ENCODE peak calls at places on chromosomes 13 and 19, in eight cellular contexts. P is GM13977, J is cardiac muscle cell, A is dorsolateral prefrontal cortex, L is gastrocnemius medialis, Q is AG09309, H is suprapubic skin, X is foreskin fibroblast. S is an unnamed sample.

GRCh38 chr13:23608704-23609413 is 38.6 kb downstream of the TNFRSF19 start:
- DNase-seq in P (no peak), J (no peak), A (no peak), L (no peak), Q (no peak), H (peak), X (peak), S (no peak)

GRCh38 chr13:63092461-63092860 is 1676.8 kb upstream of the PCDH20 start:
- DNase-seq in P (no peak), J (no peak), A (no peak), L (no peak), Q (no peak), H (no peak), X (no peak), S (no peak)

GRCh38 chr13:53198699-53199098 is 170.1 kb downstream of the OLFM4 start:
- DNase-seq in P (no peak), J (no peak), A (no peak), L (no peak), Q (no peak), H (no peak), X (no peak), S (no peak)

GRCh38 chr13:44373601-44374347 is at the start of gene SERP2:
- DNase-seq in P (no peak), J (peak), A (peak), L (no peak), Q (no peak), H (peak), X (no peak), S (no peak)

GRCh38 chr19:33394723-33395560 is 21.4 kb downstream of the CEBPG start:
- DNase-seq in P (no peak), J (no peak), A (no peak), L (no peak), Q (no peak), H (peak), X (no peak), S (no peak)

GRCh38 chr13:62209539-62209938 is 793.9 kb upstream of the PCDH20 start:
- DNase-seq in P (peak), J (no peak), A (no peak), L (no peak), Q (no peak), H (no peak), X (no peak), S (peak)

GRCh38 chr19:54574527-54575056 is 1.0 kb downstream of the LILRA2 start:
- DNase-seq in P (no peak), J (no peak), A (no peak), L (no peak), Q (no peak), H (no peak), X (no peak), S (no peak)

GRCh38 chr13:83449666-83450395 is 432.4 kb downstream of the SLITRK1 start:
- DNase-seq in P (no peak), J (no peak), A (no peak), L (no peak), Q (peak), H (no peak), X (peak), S (no peak)

GRCh38 chr19:806815-807421 is 9.7 kb downstream of the PTBP1 start:
- DNase-seq in P (peak), J (no peak), A (no peak), L (no peak), Q (no peak), H (no peak), X (no peak), S (no peak)

GRCh38 chr19:16293133-16294085 is 31.2 kb upstream of the KLF2 start:
- DNase-seq in P (no peak), J (no peak), A (no peak), L (peak), Q (peak), H (peak), X (peak), S (no peak)

GRCh38 chr13:45331123-45331619 is 9.8 kb downstream of the TPT1 start:
- DNase-seq in P (no peak), J (no peak), A (no peak), L (no peak), Q (no peak), H (no peak), X (no peak), S (no peak)

GRCh38 chr13:23754506-23754905 is 134.7 kb downstream of the MIPEP start:
- DNase-seq in P (no peak), J (no peak), A (no peak), L (no peak), Q (no peak), H (no peak), X (no peak), S (no peak)

GRCh38 chr13:109859898-109860297 is 73.5 kb upstream of the IRS2 start:
- DNase-seq in P (no peak), J (no peak), A (no peak), L (no peak), Q (no peak), H (no peak), X (no peak), S (no peak)

GRCh38 chr19:1913781-1914577 is 8.8 kb downstream of the ADAT3 start:
- DNase-seq in P (no peak), J (no peak), A (no peak), L (no peak), Q (no peak), H (no peak), X (no peak), S (no peak)

GRCh38 chr13:39129253-39129652 is 91.0 kb downstream of the NHLRC3 start:
- DNase-seq in P (no peak), J (no peak), A (no peak), L (no peak), Q (no peak), H (no peak), X (no peak), S (no peak)

GRCh38 chr13:51914137-51914493 is 52.3 kb downstream of the CCDC70 start:
- DNase-seq in P (no peak), J (no peak), A (no peak), L (no peak), Q (no peak), H (no peak), X (no peak), S (no peak)

GRCh38 chr13:76745246-76746200 is 140.7 kb downstream of the KCTD12 start:
- DNase-seq in P (peak), J (no peak), A (no peak), L (no peak), Q (no peak), H (no peak), X (no peak), S (peak)

GRCh38 chr19:52336976-52337375 is 933 bp downstream of the ZNF610 start:
- DNase-seq in P (no peak), J (no peak), A (no peak), L (no peak), Q (no peak), H (no peak), X (no peak), S (no peak)
- TF ChIP-seq CTCF in P (no peak), J (no peak), A (no peak), L (no peak), Q (no peak), H (no peak), X (no peak), S (no peak)

GRCh38 chr19:40908981-40909380 is 26.9 kb upstream of the CYP2A7 start:
- DNase-seq in P (no peak), J (peak), A (no peak), L (no peak), Q (no peak), H (no peak), X (no peak), S (no peak)
- TF ChIP-seq CTCF in P (no peak), J (peak), A (peak), L (no peak), Q (no peak), H (no peak), X (no peak), S (no peak)

DNA sequence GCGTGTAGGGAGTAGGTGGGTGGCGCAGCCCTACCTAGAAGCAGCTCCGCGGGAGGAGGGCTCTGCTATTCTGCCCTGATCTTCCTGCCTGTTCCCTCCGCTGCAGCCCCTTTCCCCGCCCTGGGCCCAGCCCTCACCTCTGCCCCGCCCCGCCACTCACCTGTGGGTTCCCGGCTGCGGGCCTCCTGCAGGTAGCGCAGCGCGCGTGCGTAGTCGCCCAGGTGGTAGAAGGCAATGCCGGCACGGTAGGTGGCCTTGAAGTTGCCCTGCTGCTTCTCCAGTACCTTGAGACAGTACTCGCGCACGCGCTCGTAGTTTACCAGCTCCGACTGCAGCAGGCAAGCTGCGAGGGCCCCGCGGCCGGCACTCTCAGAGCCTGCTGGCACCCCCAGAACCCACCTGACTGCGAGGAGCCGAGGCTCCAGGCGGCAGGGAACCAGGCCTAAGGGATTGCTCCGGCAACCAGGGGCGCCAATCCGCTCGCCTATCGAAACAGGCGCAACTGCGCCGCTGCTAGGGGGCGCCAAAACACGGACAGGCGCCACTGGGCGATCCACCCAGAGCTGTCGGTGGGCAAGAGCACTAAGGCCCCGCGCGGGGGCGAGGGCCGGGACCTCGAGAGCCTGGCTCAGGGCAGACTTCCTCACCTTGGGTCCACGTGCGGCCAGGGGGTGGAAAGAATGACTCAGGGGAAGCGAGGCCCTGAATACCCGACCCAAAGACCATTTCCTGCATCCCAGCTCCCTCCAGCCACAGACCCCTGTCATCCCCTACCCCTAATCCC is 965 bp downstream of the TTC9B start:
- DNase-seq in P (no peak), J (peak), A (no peak), L (no peak), Q (no peak), H (no peak), X (no peak), S (no peak)
- TF ChIP-seq CTCF in P (peak), J (peak), A (peak), L (peak), Q (peak), H (no peak), X (peak), S (no peak)

GRCh38 chr19:14150770-14151661 is 14.6 kb upstream of the ASF1B start:
- DNase-seq in P (no peak), J (no peak), A (no peak), L (no peak), Q (no peak), H (no peak), X (no peak), S (no peak)
- TF ChIP-seq CTCF in P (no peak), J (no peak), A (no peak), L (no peak), Q (no peak), H (no peak), X (no peak), S (no peak)

S was measured in GM10248.